ENCODE peak calls at places on chromosomes 4 and X, in eight cellular contexts. U is IMR-90, E is foreskin fibroblast, G is astrocyte, H is suprapubic skin, M is mucosa of descending colon, R is right lobe of liver, Z is psoas muscle. P is an unnamed sample.
A peak's percentile ranks its signal among the peaks of the same experiment; 100 is the strongest.

GRCh38 chrX:40154853-40155616 is 57.3 kb upstream of the BCOR start:
- DNase-seq in U (peak; percentile 50), E (no peak), G (no peak), H (no peak), M (peak; percentile 60), R (peak; percentile 90), Z (peak; percentile 73), P (no peak)

GRCh38 chrX:93932471-93933220 is 258.6 kb downstream of the FAM133A start:
- DNase-seq in U (no peak), E (no peak), G (no peak), H (no peak), M (no peak), R (no peak), Z (no peak), P (no peak)

GRCh38 chrX:134377537-134377936 is 82.4 kb upstream of the HPRT1 start:
- DNase-seq in U (peak; percentile 52), E (peak; percentile 21), G (peak; percentile 36), H (no peak), M (peak; percentile 28), R (no peak), Z (no peak), P (no peak)

GRCh38 chrX:134580947-134581346 is 77.3 kb downstream of the PLAC1 start:
- DNase-seq in U (peak; percentile 11), E (peak; percentile 23), G (no peak), H (no peak), M (no peak), R (no peak), Z (no peak), P (no peak)

GRCh38 chrX:151852294-151852693 is 60.4 kb upstream of the MAGEA4 start:
- DNase-seq in U (no peak), E (no peak), G (no peak), H (no peak), M (peak; percentile 4), R (no peak), Z (no peak), P (no peak)

GRCh38 chrX:150155396-150156048 is 207.6 kb upstream of the MAMLD1 start:
- DNase-seq in U (peak; percentile 55), E (peak; percentile 71), G (peak; percentile 40), H (no peak), M (peak; percentile 37), R (no peak), Z (peak; percentile 31), P (peak; percentile 10)

GRCh38 chr4:99844048-99844447 is 27.4 kb downstream of the DAPP1 start:
- DNase-seq in U (no peak), E (no peak), G (no peak), H (no peak), M (no peak), R (no peak), Z (no peak), P (no peak)

GRCh38 chrX:149374751-149375150 is 130.4 kb downstream of the IDS start:
- DNase-seq in U (no peak), E (peak; percentile 11), G (peak; percentile 35), H (no peak), M (no peak), R (no peak), Z (no peak), P (no peak)

GRCh38 chr4:10173039-10173753 is 56.6 kb upstream of the WDR1 start:
- DNase-seq in U (peak; percentile 59), E (no peak), G (no peak), H (no peak), M (no peak), R (no peak), Z (peak; percentile 15), P (no peak)

GRCh38 chrX:43666301-43666912 is 10.3 kb downstream of the MAOA start:
- DNase-seq in U (no peak), E (no peak), G (no peak), H (no peak), M (no peak), R (no peak), Z (no peak), P (no peak)

GRCh38 chrX:12304261-12304660 is 166.0 kb downstream of the FRMPD4 start:
- DNase-seq in U (peak; percentile 30), E (peak; percentile 50), G (no peak), H (no peak), M (no peak), R (no peak), Z (no peak), P (no peak)

GRCh38 chr4:149645790-149646189 is 169.9 kb downstream of the IQCM start:
- DNase-seq in U (no peak), E (no peak), G (no peak), H (no peak), M (no peak), R (no peak), Z (no peak), P (no peak)

GRCh38 chr4:101221294-101221693 is 126.0 kb downstream of the PPP3CA start:
- DNase-seq in U (peak; percentile 12), E (no peak), G (no peak), H (no peak), M (no peak), R (no peak), Z (no peak), P (no peak)

GRCh38 chr4:54840992-54841768 is 183.4 kb downstream of the KIT start:
- DNase-seq in U (peak; percentile 2), E (peak; percentile 12), G (no peak), H (no peak), M (peak; percentile 7), R (no peak), Z (no peak), P (no peak)

GRCh38 chr4:48109413-48110263 is 24.4 kb downstream of the TXK start:
- DNase-seq in U (peak; percentile 40), E (peak; percentile 12), G (peak; percentile 23), H (no peak), M (peak; percentile 71), R (no peak), Z (no peak), P (no peak)

GRCh38 chrX:10483191-10483808 is 137.1 kb downstream of the MID1 start:
- DNase-seq in U (no peak), E (no peak), G (no peak), H (no peak), M (no peak), R (no peak), Z (no peak), P (no peak)

GRCh38 chr4:40750461-40751258 is 905 bp downstream of the NSUN7 start:
- DNase-seq in U (no peak), E (no peak), G (peak; percentile 6), H (no peak), M (peak; percentile 54), R (no peak), Z (no peak), P (no peak)

GRCh38 chrX:103488794-103489193 is 30.5 kb downstream of the RAB40A start:
- DNase-seq in U (no peak), E (no peak), G (no peak), H (no peak), M (no peak), R (no peak), Z (no peak), P (no peak)

GRCh38 chr4:152408514-152409327 is 127.2 kb downstream of the FBXW7 start:
- DNase-seq in U (peak; percentile 50), E (no peak), G (no peak), H (no peak), M (peak; percentile 34), R (no peak), Z (no peak), P (no peak)

GRCh38 chr4:687975-688694 is 816 bp downstream of the SLC49A3 start:
- DNase-seq in U (no peak), E (no peak), G (no peak), H (peak; percentile 77), M (peak; percentile 34), R (peak; percentile 60), Z (no peak), P (no peak)

GRCh38 chr4:167177925-167178324 is 56.4 kb downstream of the SPOCK3 start:
- DNase-seq in U (no peak), E (no peak), G (no peak), H (no peak), M (no peak), R (no peak), Z (no peak), P (no peak)

GRCh38 chr4:88244821-88245579 is 39.4 kb downstream of the PPM1K start:
- DNase-seq in U (no peak), E (no peak), G (no peak), H (no peak), M (peak; percentile 9), R (no peak), Z (peak; percentile 77), P (no peak)

DNA sequence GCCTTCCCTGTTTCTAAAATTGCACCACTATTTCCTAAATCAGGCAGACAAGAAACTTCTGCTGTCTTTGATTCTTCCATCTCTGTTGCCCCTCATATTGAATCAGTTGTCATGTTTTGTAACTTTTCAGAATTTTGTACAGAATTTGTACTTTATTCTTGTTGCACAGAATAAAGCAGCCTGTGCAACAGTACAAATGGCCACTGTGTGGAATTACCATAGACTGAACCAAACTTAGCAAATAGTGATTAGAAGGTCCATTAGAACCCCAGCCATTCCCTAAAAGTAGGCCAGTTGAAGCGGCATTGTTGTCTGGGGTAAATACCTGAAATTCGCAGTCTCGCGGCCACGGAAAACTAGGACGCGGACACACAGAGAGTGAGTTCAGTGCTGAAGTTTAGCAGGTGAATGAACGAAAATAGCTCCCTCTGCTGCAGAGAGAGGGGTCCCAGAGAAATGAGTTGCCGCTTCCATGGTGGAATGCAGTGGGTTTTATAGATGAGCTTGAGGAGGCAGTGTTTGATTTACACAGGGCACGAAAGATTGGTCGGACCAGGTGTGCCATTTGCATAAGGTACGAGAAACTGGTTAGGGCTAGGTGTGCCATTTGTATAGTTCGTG is 71.8 kb downstream of the C4orf33 start:
- DNase-seq in U (peak; percentile 2), E (no peak), G (no peak), H (no peak), M (no peak), R (no peak), Z (no peak), P (no peak)
- TF ChIP-seq CTCF in U (no peak), E (no peak), G (no peak), H (no peak), M (no peak), R (no peak), Z (no peak), P (peak; percentile 41)

DNA sequence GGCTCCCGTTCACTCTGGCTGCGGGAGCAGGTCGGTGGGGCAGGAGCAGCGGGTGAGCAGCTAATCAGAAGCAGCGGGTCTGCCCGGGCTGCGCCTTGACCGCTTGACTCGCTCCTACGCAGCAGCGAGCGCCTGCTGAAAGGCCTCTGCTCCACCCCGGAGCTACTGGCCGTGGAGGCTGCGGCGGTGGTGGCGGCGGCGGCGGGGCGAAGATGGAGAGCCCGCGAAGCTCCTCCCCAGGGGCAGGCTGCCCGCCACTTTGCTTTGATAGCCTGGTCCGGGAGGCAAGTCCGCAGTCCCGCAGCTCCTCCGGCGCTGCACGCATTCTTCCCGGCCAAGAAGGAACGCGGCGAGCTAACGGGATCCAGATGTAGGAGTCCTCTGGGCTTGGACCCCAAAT is 36.7 kb downstream of the PJA1 start:
- DNase-seq in U (no peak), E (no peak), G (peak; percentile 12), H (no peak), M (no peak), R (no peak), Z (no peak), P (no peak)
- H3K4me3 ChIP-seq in U (no peak overlapping the region), E (no peak overlapping the region), G (no peak overlapping the region), H (peak overlapping the region; percentile 14), M (no peak overlapping the region), R (no peak overlapping the region), Z (peak overlapping the region; percentile 36), P (no peak overlapping the region)

GRCh38 chr4:22463179-22463578 is 52.7 kb downstream of the ADGRA3 start:
- DNase-seq in U (no peak), E (no peak), G (no peak), H (no peak), M (no peak), R (no peak), Z (no peak), P (no peak)
- TF ChIP-seq CTCF in U (no peak), E (no peak), G (no peak), H (no peak), M (no peak), R (no peak), Z (no peak), P (no peak)

GRCh38 chr4:16775411-16776154 is 122.9 kb downstream of the LDB2 start:
- DNase-seq in U (no peak), E (no peak), G (no peak), H (no peak), M (no peak), R (no peak), Z (no peak), P (no peak)
- H3K4me3 ChIP-seq in U (no peak overlapping the region), E (no peak overlapping the region), G (no peak overlapping the region), H (no peak overlapping the region), M (no peak overlapping the region), R (no peak overlapping the region), Z (no peak overlapping the region), P (no peak overlapping the region)